ENCODE peak calls at places on chromosome 9, in seven cellular contexts. B is mucosa of descending colon, D is endodermal cell, P is SJCRH30, Q is A673, R is left ventricle myocardium inferior, A is astrocyte of the spinal cord. V is an unnamed sample.

GRCh38 chr9:137985637-137986071 is 108.1 kb downstream of the CACNA1B start:
- DNase-seq in B (no peak), R (no peak), A (no peak), Q (no peak), D (no peak), P (no peak), V (no peak)

GRCh38 chr9:37582548-37583157 is 6.5 kb upstream of the FBXO10 start:
- DNase-seq in R (no peak), Q (peak; percentile 73), B (no peak), P (peak; percentile 64), D (no peak), A (peak; percentile 78), V (peak; percentile 81)

GRCh38 chr9:95570150-95570549 is 53.4 kb upstream of the PTCH1 start:
- DNase-seq in B (no peak), Q (no peak), A (peak; percentile 18), P (peak; percentile 64), D (peak; percentile 60), R (no peak), V (peak; percentile 43)

GRCh38 chr9:107034831-107035230 is 171.9 kb downstream of the ZNF462 start:
- DNase-seq in P (no peak), B (no peak), A (no peak), Q (no peak), R (no peak), D (no peak), V (no peak)

GRCh38 chr9:84062538-84062937 is 81.9 kb downstream of the RMI1 start:
- DNase-seq in Q (no peak), A (no peak), R (peak; percentile 64), P (no peak), B (no peak), D (no peak), V (no peak)

GRCh38 chr9:89463986-89464901 is 33.7 kb downstream of the SEMA4D start:
- DNase-seq in A (no peak), R (no peak), D (no peak), Q (no peak), B (no peak), P (no peak), V (no peak)

GRCh38 chr9:126093771-126094170 is 232.9 kb upstream of the MVB12B start:
- DNase-seq in P (peak; percentile 28), B (no peak), A (no peak), R (no peak), D (no peak), Q (no peak), V (no peak)

GRCh38 chr9:134320195-134320885 is 5.9 kb upstream of the RXRA start:
- DNase-seq in B (peak; percentile 46), P (peak; percentile 65), A (no peak), R (peak; percentile 11), D (peak; percentile 75), Q (no peak), V (no peak)

GRCh38 chr9:77710276-77710675 is 62.2 kb upstream of the GNA14 start:
- DNase-seq in A (no peak), B (no peak), P (no peak), Q (peak; percentile 19), R (no peak), D (no peak), V (no peak)

GRCh38 chr9:76655970-76656369 is 108.3 kb upstream of the PCA3 start:
- DNase-seq in R (no peak), B (no peak), P (no peak), D (no peak), Q (no peak), A (peak; percentile 12), V (no peak)

GRCh38 chr9:101528015-101528414 is 5.6 kb upstream of the RNF20 start:
- DNase-seq in R (no peak), Q (no peak), A (no peak), D (no peak), B (no peak), P (no peak), V (no peak)

GRCh38 chr9:96382175-96382574 is 1.3 kb downstream of the SLC35D2 start:
- DNase-seq in P (no peak), A (no peak), B (no peak), Q (no peak), D (no peak), R (no peak), V (peak; percentile 10)

GRCh38 chr9:7780261-7780988 is 19.2 kb downstream of the DMAC1 start:
- DNase-seq in R (no peak), A (peak; percentile 55), B (no peak), D (no peak), P (no peak), Q (no peak), V (peak; percentile 32)

GRCh38 chr9:133059623-133060022 is 2.2 kb upstream of the CEL start:
- DNase-seq in R (no peak), D (peak; percentile 65), Q (no peak), B (no peak), A (no peak), P (no peak), V (no peak)

GRCh38 chr9:38388283-38389223 is 3.9 kb upstream of the ALDH1B1 start:
- DNase-seq in P (peak; percentile 53), A (no peak), D (no peak), B (no peak), R (peak; percentile 22), Q (peak; percentile 59), V (peak; percentile 60)

GRCh38 chr9:120868339-120868675 is 8.7 kb downstream of the PHF19 start:
- DNase-seq in A (no peak), Q (no peak), R (no peak), B (no peak), P (no peak), D (no peak), V (no peak)

GRCh38 chr9:88583901-88584596 is 49.1 kb downstream of the NXNL2 start:
- DNase-seq in A (peak; percentile 57), Q (peak; percentile 98), P (no peak), D (no peak), R (no peak), B (no peak), V (peak; percentile 45)

GRCh38 chr9:126702501-126703329 is 89.0 kb downstream of the LMX1B start:
- DNase-seq in A (no peak), Q (peak; percentile 39), B (no peak), P (peak; percentile 76), R (no peak), D (peak; percentile 93), V (no peak)

GRCh38 chr9:99216073-99216472 is 5.7 kb downstream of the ALG2 start:
- DNase-seq in D (no peak), Q (no peak), R (no peak), P (no peak), A (no peak), B (no peak), V (no peak)

GRCh38 chr9:105694848-105695581 is 674 bp downstream of the TMEM38B start:
- DNase-seq in P (peak; percentile 73), D (peak; percentile 85), A (peak; percentile 41), Q (peak; percentile 43), R (peak; percentile 56), B (peak; percentile 84), V (peak; percentile 63)

GRCh38 chr9:136372006-136372405 is 1.5 kb downstream of the CARD9 start:
- DNase-seq in B (no peak), P (no peak), D (no peak), Q (no peak), R (no peak), A (no peak), V (no peak)
- H3K4me3 ChIP-seq in B (no peak overlapping the region), P (peak overlapping the region; percentile 58), D (no peak overlapping the region), Q (no peak overlapping the region), R (no peak overlapping the region), A (no peak overlapping the region), V (no peak overlapping the region)

DNA sequence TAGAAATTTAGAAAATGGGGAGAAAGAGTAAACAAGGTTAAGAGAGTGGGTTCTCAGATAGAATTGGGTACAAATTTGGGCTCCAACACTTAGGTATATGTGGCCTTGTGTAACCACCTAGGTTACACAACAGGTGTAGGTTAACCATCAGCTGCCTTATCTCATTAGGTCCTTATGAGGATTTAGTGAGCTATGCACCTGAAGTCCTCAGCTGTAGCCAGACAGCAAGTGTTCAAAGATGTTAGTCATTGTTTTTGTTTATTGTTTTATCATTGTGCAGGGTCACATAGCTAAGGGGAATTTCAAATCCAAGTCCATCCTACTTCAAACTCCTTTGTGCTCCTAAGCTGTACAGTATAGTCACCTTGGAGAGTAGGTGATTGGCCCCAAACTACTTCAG is 970 bp upstream of the TRIM32 start:
- DNase-seq in D (no peak), Q (no peak), A (no peak), R (no peak), P (no peak), B (no peak), V (no peak)
- H3K4me3 ChIP-seq in D (peak overlapping the region; percentile 81), Q (peak overlapping the region; percentile 73), A (no peak overlapping the region), R (peak overlapping the region; percentile 84), P (no peak overlapping the region), B (no peak overlapping the region), V (peak overlapping the region; percentile 66)

DNA sequence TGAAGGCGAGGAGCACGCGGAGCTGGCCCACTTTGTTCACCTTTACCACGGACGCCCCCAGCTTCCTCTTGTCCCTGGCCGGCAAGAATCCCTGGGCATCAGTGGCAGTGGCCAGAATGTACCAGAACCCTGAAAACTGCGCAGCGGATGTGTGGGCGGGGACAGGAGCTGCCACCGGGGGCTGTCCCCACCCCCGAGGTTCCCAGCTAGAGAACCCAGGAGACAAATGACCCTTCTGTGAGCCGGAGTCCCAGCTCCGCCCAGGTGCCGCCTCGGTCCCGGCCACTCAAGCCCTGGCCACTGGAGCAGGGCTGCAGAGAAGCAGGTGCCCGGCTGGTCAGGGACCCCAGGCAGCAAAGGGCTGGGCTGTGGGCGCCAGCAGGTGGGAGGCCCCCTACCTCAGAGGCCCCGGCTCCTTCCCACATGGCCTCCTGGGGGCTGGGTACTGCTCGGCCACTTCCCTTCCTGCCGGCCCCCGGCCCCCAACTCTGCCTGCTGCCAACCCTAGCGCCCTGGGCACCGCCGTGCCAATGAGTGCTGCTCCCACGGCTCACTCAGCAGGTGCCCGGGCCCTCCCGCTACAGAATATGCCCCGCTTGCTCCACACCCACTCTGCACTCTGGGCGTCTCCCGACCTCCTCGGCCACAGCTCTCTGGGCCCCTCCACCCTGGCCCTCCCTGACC is 713 bp downstream of the LCN10 start:
- DNase-seq in Q (no peak), A (no peak), R (no peak), D (peak; percentile 48), B (no peak), P (no peak), V (no peak)
- H3K4me3 ChIP-seq in Q (no peak overlapping the region), A (no peak overlapping the region), R (peak overlapping the region; percentile 61), D (no peak overlapping the region), B (no peak overlapping the region), P (no peak overlapping the region), V (no peak overlapping the region)

GRCh38 chr9:81600631-81601030 is 88.7 kb downstream of the TLE1 start:
- DNase-seq in A (no peak), Q (no peak), P (no peak), D (no peak), R (no peak), B (no peak), V (no peak)
- H3K4me3 ChIP-seq in A (no peak overlapping the region), Q (no peak overlapping the region), P (no peak overlapping the region), D (no peak overlapping the region), R (no peak overlapping the region), B (no peak overlapping the region), V (no peak overlapping the region)

DNA sequence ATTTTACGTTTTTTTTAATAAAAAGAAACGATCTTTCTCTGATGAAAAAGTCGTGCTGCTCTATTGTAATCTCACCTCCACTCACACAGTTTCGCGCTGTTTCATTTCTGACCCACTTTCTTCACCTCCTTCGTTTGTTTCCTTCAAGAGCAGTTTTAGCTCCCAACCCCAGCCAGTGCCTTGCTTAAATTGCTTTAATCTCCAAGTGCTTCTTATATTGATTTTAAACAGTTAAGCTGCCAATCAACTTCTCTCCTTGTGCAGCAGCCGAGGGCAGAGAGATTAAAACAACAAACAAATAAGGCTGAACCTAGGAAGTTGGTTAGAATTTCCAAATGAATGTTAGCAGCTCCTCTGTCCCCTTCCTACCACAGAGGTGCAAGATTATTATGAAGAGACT is 132.5 kb upstream of the ASTN2 start:
- DNase-seq in R (no peak), D (no peak), B (no peak), A (no peak), Q (no peak), P (no peak), V (no peak)
- H3K4me3 ChIP-seq in R (peak overlapping the region; percentile 27), D (no peak overlapping the region), B (no peak overlapping the region), A (no peak overlapping the region), Q (no peak overlapping the region), P (no peak overlapping the region), V (no peak overlapping the region)